ENCODE peak calls at places on chromosomes 11 and 22, in eight cellular contexts. V, F, T, G, W, U, A and D are unnamed samples.
A peak's percentile ranks its signal among the peaks of the same experiment; 100 is the strongest.

GRCh38 chr11:41121600-41121999 is 337.9 kb downstream of the LRRC4C start:
- DNase-seq in V (no peak), F (no peak), T (no peak), G (no peak), W (no peak), U (no peak), A (no peak), D (no peak)

GRCh38 chr11:115408036-115408911 is 95.9 kb downstream of the CADM1 start:
- DNase-seq in V (no peak), F (no peak), T (no peak), G (no peak), W (no peak), U (no peak), A (no peak), D (peak; percentile 62)

GRCh38 chr11:116199182-116199581 is 573.6 kb downstream of the BUD13 start:
- DNase-seq in V (no peak), F (no peak), T (no peak), G (no peak), W (no peak), U (no peak), A (peak; percentile 82), D (no peak)

GRCh38 chr11:70481625-70482528 is 83.5 kb downstream of the CTTN start:
- DNase-seq in V (no peak), F (peak; percentile 89), T (no peak), G (no peak), W (no peak), U (no peak), A (no peak), D (no peak)

GRCh38 chr11:43833657-43834073 is 47.0 kb upstream of the ALKBH3 start:
- DNase-seq in V (no peak), F (peak; percentile 26), T (no peak), G (no peak), W (no peak), U (no peak), A (no peak), D (no peak)

GRCh38 chr22:38267086-38267485 is 5.7 kb downstream of the TMEM184B start:
- DNase-seq in V (no peak), F (no peak), T (no peak), G (no peak), W (no peak), U (no peak), A (no peak), D (no peak)

GRCh38 chr11:15216678-15217077 is 102.0 kb downstream of the INSC start:
- DNase-seq in V (peak; percentile 52), F (peak; percentile 34), T (no peak), G (no peak), W (no peak), U (no peak), A (no peak), D (no peak)

GRCh38 chr11:123544631-123545375 is 109.6 kb downstream of the SCN3B start:
- DNase-seq in V (no peak), F (no peak), T (no peak), G (no peak), W (no peak), U (no peak), A (no peak), D (peak; percentile 61)

GRCh38 chr22:17137226-17137625 is 16.1 kb upstream of the TMEM121B start:
- DNase-seq in V (no peak), F (no peak), T (no peak), G (no peak), W (no peak), U (no peak), A (no peak), D (no peak)

GRCh38 chr22:32327066-32327465 is 30.6 kb upstream of the RFPL3 start:
- DNase-seq in V (no peak), F (peak; percentile 11), T (no peak), G (no peak), W (no peak), U (no peak), A (no peak), D (peak; percentile 10)

GRCh38 chr11:112584674-112585073 is 324.0 kb upstream of the PLET1 start:
- DNase-seq in V (peak; percentile 71), F (peak; percentile 7), T (no peak), G (no peak), W (no peak), U (no peak), A (no peak), D (no peak)

GRCh38 chr22:38397189-38398097 is 57.6 kb downstream of the KCNJ4 start:
- DNase-seq in V (peak; percentile 92), F (peak; percentile 39), T (no peak), G (no peak), W (no peak), U (no peak), A (no peak), D (no peak)

GRCh38 chr22:46535876-46536558 is 1.4 kb downstream of the CELSR1 start:
- DNase-seq in V (peak; percentile 47), F (no peak), T (no peak), G (no peak), W (no peak), U (no peak), A (no peak), D (no peak)